ENCODE peak calls at places on chromosomes 3 and 15, in five cellular contexts. One of them, this sample, is unnamed.

GRCh38 chr3:100042144-100042543 is 72.2 kb downstream of the FILIP1L start:
- DNase-seq in ovary: no peak
- DNase-seq in breast epithelium: no peak
- DNase-seq in A549: no peak
- DNase-seq in left ventricle myocardium inferior: no peak
- DNase-seq in this sample: no peak

GRCh38 chr15:69735126-69735525 is 282.5 kb downstream of the RPLP1 start:
- DNase-seq in breast epithelium: no peak
- DNase-seq in A549: no peak
- DNase-seq in ovary: no peak
- DNase-seq in left ventricle myocardium inferior: no peak
- DNase-seq in this sample: no peak

GRCh38 chr15:40106203-40107161 is 2.2 kb downstream of the BMF start:
- DNase-seq in breast epithelium: peak
- DNase-seq in ovary: no peak
- DNase-seq in A549: peak
- DNase-seq in left ventricle myocardium inferior: peak
- DNase-seq in this sample: peak

GRCh38 chr3:124985358-124985757 is 50.8 kb upstream of the MUC13 start:
- DNase-seq in left ventricle myocardium inferior: no peak
- DNase-seq in A549: peak
- DNase-seq in ovary: no peak
- DNase-seq in breast epithelium: no peak
- DNase-seq in this sample: no peak

GRCh38 chr3:48268381-48268935 is 27.6 kb downstream of the ZNF589 start:
- DNase-seq in A549: no peak
- DNase-seq in left ventricle myocardium inferior: no peak
- DNase-seq in breast epithelium: peak
- DNase-seq in ovary: no peak
- DNase-seq in this sample: no peak

GRCh38 chr3:152978152-152978551 is 143.2 kb downstream of the P2RY1 start:
- DNase-seq in A549: no peak
- DNase-seq in ovary: no peak
- DNase-seq in breast epithelium: no peak
- DNase-seq in left ventricle myocardium inferior: no peak
- DNase-seq in this sample: no peak

GRCh38 chr15:32029409-32029861 is 880 bp upstream of the CHRNA7 start:
- DNase-seq in left ventricle myocardium inferior: no peak
- DNase-seq in A549: peak
- DNase-seq in breast epithelium: no peak
- DNase-seq in ovary: peak
- DNase-seq in this sample: no peak

GRCh38 chr3:24999357-24999756 is 428.7 kb upstream of the RARB start:
- DNase-seq in breast epithelium: no peak
- DNase-seq in ovary: no peak
- DNase-seq in A549: no peak
- DNase-seq in left ventricle myocardium inferior: no peak
- DNase-seq in this sample: no peak

GRCh38 chr15:56040081-56041035 is 46.9 kb upstream of the NEDD4 start:
- DNase-seq in breast epithelium: peak
- DNase-seq in A549: peak
- DNase-seq in ovary: peak
- DNase-seq in left ventricle myocardium inferior: peak
- DNase-seq in this sample: no peak

GRCh38 chr3:157374931-157375330 is 61.7 kb upstream of the PTX3 start:
- DNase-seq in left ventricle myocardium inferior: no peak
- DNase-seq in ovary: no peak
- DNase-seq in A549: no peak
- DNase-seq in breast epithelium: no peak
- DNase-seq in this sample: no peak

GRCh38 chr15:70158996-70159355 is 61.3 kb upstream of the TLE3 start:
- DNase-seq in A549: no peak
- DNase-seq in ovary: no peak
- DNase-seq in breast epithelium: no peak
- DNase-seq in left ventricle myocardium inferior: no peak
- DNase-seq in this sample: no peak

GRCh38 chr3:14528081-14528480 is 12.1 kb downstream of the GRIP2 start:
- DNase-seq in A549: no peak
- DNase-seq in breast epithelium: no peak
- DNase-seq in left ventricle myocardium inferior: no peak
- DNase-seq in ovary: no peak
- DNase-seq in this sample: no peak

GRCh38 chr3:127162947-127163645 is 29.8 kb upstream of the PRR23E start:
- DNase-seq in A549: no peak
- DNase-seq in breast epithelium: no peak
- DNase-seq in left ventricle myocardium inferior: no peak
- DNase-seq in ovary: no peak
- DNase-seq in this sample: no peak

GRCh38 chr3:99945328-99945995 is 127.8 kb downstream of the CMSS1 start:
- DNase-seq in ovary: no peak
- DNase-seq in A549: no peak
- DNase-seq in breast epithelium: peak
- DNase-seq in left ventricle myocardium inferior: no peak
- DNase-seq in this sample: no peak

GRCh38 chr3:72310028-72310987 is 525.4 kb upstream of the PROK2 start:
- DNase-seq in left ventricle myocardium inferior: peak
- DNase-seq in ovary: no peak
- DNase-seq in A549: no peak
- DNase-seq in breast epithelium: no peak
- DNase-seq in this sample: peak

GRCh38 chr15:35182841-35183479 is 97.9 kb upstream of the NANOGP8 start:
- DNase-seq in ovary: no peak
- DNase-seq in A549: no peak
- DNase-seq in breast epithelium: no peak
- DNase-seq in left ventricle myocardium inferior: no peak
- DNase-seq in this sample: no peak

GRCh38 chr3:33895658-33896057 is 97.2 kb downstream of the PDCD6IP start:
- DNase-seq in A549: no peak
- DNase-seq in ovary: no peak
- DNase-seq in left ventricle myocardium inferior: no peak
- DNase-seq in breast epithelium: no peak
- DNase-seq in this sample: no peak

GRCh38 chr3:151283907-151284461 is 5.6 kb upstream of the P2RY14 start:
- DNase-seq in ovary: no peak
- DNase-seq in A549: no peak
- DNase-seq in left ventricle myocardium inferior: peak
- DNase-seq in breast epithelium: no peak
- DNase-seq in this sample: no peak

GRCh38 chr3:27659279-27660021 is 62.7 kb downstream of the EOMES start:
- DNase-seq in breast epithelium: peak
- DNase-seq in ovary: peak
- DNase-seq in A549: peak
- DNase-seq in left ventricle myocardium inferior: peak
- DNase-seq in this sample: peak

DNA sequence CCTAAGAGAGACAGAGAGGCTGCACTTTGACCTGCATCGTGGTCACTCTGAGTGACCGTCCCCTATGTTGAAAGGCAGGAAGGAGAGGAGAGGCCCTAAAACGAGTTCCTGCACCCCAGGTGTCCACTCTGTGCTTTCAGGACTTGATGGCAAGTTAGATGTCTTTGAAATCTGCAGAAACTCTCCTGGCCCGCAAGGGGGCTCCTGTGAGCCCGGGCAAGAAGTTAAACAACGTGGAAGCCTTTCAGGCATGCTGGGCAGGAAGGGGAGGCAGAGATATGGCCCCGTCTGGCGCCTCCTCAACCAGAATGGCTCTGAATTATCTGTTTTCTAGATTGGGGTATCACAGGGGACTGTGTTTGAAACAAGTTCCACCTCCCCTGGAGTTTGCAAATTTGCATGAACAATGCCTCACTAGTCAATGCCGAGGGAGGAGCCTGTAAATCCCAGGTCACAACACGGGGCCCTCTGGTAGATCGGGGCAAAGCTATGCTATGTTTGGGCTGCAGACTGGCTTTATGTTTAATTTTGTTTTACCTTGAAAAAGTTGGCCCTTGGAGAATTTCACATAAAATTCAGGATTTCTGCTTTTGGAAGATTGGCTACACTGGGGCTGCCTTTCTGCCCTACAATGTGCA is 9.8 kb downstream of the CTXND1 start:
- DNase-seq in breast epithelium: no peak
- DNase-seq in left ventricle myocardium inferior: no peak
- DNase-seq in ovary: no peak
- DNase-seq in A549: peak
- DNase-seq in this sample: peak
- TF ChIP-seq CTCF in breast epithelium: no peak
- TF ChIP-seq CTCF in left ventricle myocardium inferior: peak
- TF ChIP-seq CTCF in ovary: no peak
- TF ChIP-seq CTCF in A549: peak
- TF ChIP-seq CTCF in this sample: peak

GRCh38 chr15:48406911-48407310 is 75.7 kb downstream of the DUT start:
- DNase-seq in left ventricle myocardium inferior: no peak
- DNase-seq in A549: no peak
- DNase-seq in breast epithelium: no peak
- DNase-seq in ovary: no peak
- DNase-seq in this sample: no peak
- TF ChIP-seq CTCF in left ventricle myocardium inferior: peak
- TF ChIP-seq CTCF in A549: no peak
- TF ChIP-seq CTCF in breast epithelium: no peak
- TF ChIP-seq CTCF in ovary: no peak
- TF ChIP-seq CTCF in this sample: no peak

GRCh38 chr15:64034519-64034918 is 11.8 kb downstream of the DAPK2 start:
- DNase-seq in ovary: no peak
- DNase-seq in left ventricle myocardium inferior: no peak
- DNase-seq in breast epithelium: no peak
- DNase-seq in A549: no peak
- DNase-seq in this sample: no peak

GRCh38 chr15:64030123-64030522 is 16.2 kb downstream of the DAPK2 start:
- DNase-seq in ovary: no peak
- DNase-seq in A549: no peak
- DNase-seq in breast epithelium: no peak
- DNase-seq in left ventricle myocardium inferior: no peak
- DNase-seq in this sample: no peak

GRCh38 chr15:64032327-64032726 is 14.0 kb downstream of the DAPK2 start:
- DNase-seq in breast epithelium: no peak
- DNase-seq in A549: no peak
- DNase-seq in ovary: no peak
- DNase-seq in left ventricle myocardium inferior: no peak
- DNase-seq in this sample: no peak

GRCh38 chr15:64029111-64029510 is 17.2 kb downstream of the DAPK2 start:
- DNase-seq in left ventricle myocardium inferior: no peak
- DNase-seq in breast epithelium: no peak
- DNase-seq in A549: no peak
- DNase-seq in ovary: no peak
- DNase-seq in this sample: no peak

GRCh38 chr15:64029633-64030032 is 16.7 kb downstream of the DAPK2 start:
- DNase-seq in ovary: no peak
- DNase-seq in left ventricle myocardium inferior: no peak
- DNase-seq in breast epithelium: no peak
- DNase-seq in A549: no peak
- DNase-seq in this sample: no peak
- TF ChIP-seq CTCF in ovary: no peak
- TF ChIP-seq CTCF in left ventricle myocardium inferior: no peak
- TF ChIP-seq CTCF in breast epithelium: no peak
- TF ChIP-seq CTCF in A549: no peak
- TF ChIP-seq CTCF in this sample: no peak

GRCh38 chr3:98612587-98612986 is 19.2 kb upstream of the CPOX start:
- DNase-seq in left ventricle myocardium inferior: no peak
- DNase-seq in ovary: no peak
- DNase-seq in breast epithelium: no peak
- DNase-seq in A549: no peak
- DNase-seq in this sample: no peak

GRCh38 chr3:98617841-98618240 is 24.4 kb upstream of the CPOX start:
- DNase-seq in left ventricle myocardium inferior: no peak
- DNase-seq in A549: no peak
- DNase-seq in breast epithelium: no peak
- DNase-seq in ovary: no peak
- DNase-seq in this sample: no peak

GRCh38 chr3:98608029-98608428 is 14.6 kb upstream of the CPOX start:
- DNase-seq in left ventricle myocardium inferior: no peak
- DNase-seq in breast epithelium: no peak
- DNase-seq in A549: no peak
- DNase-seq in ovary: no peak
- DNase-seq in this sample: no peak

GRCh38 chr3:98612996-98613517 is 19.6 kb upstream of the CPOX start:
- DNase-seq in A549: no peak
- DNase-seq in ovary: no peak
- DNase-seq in left ventricle myocardium inferior: no peak
- DNase-seq in breast epithelium: no peak
- DNase-seq in this sample: no peak

DNA sequence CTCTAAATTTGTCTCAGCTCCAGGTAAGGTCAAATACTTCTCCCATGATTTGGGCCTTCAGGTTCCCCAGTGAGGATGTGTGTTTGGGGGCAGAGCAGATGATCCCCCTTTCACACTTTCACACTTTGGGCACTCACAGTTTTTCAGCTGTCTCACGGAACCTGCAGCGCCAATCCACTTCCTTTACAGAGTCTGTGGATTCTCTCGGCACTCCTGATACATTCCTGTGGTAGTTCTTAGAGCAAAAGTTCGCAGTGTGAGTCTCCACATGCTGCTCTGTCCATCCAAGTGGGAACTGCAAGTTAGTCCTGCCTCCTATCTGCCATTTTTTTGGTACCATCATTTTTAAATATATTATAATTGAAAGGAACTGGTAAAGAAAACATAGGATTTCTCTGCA is 20.2 kb upstream of the CPOX start:
- DNase-seq in A549: no peak
- DNase-seq in ovary: no peak
- DNase-seq in left ventricle myocardium inferior: no peak
- DNase-seq in breast epithelium: no peak
- DNase-seq in this sample: no peak
- TF ChIP-seq CTCF in A549: no peak
- TF ChIP-seq CTCF in ovary: no peak
- TF ChIP-seq CTCF in left ventricle myocardium inferior: no peak
- TF ChIP-seq CTCF in breast epithelium: no peak
- TF ChIP-seq CTCF in this sample: no peak

This sample was measured in GM10248.